ENCODE peak calls at places on chromosomes 13 and 19, in four cellular contexts. K is fibroblast of the conjunctiva, R is non-pigmented ciliary epithelial cell, F is HCT116. Q is an unnamed sample.
A peak's percentile ranks its signal among the peaks of the same experiment; 100 is the strongest.

GRCh38 chr13:96053003-96053703 is at the start of gene UGGT2:
- DNase-seq in K (peak; percentile 92), R (peak; percentile 61), F (peak; percentile 91), Q (peak; percentile 86)

GRCh38 chr19:48695743-48696352 is at the start of gene FUT2:
- DNase-seq in K (no peak), R (no peak), F (no peak), Q (no peak)

GRCh38 chr13:50257646-50258045 is 242.4 kb downstream of the KCNRG start:
- DNase-seq in K (no peak), R (no peak), F (no peak), Q (no peak)

GRCh38 chr19:42114412-42114811 is 17.8 kb downstream of the POU2F2 start:
- DNase-seq in K (no peak), R (no peak), F (no peak), Q (peak; percentile 94)

GRCh38 chr13:98998831-98999634 is 21.2 kb upstream of the DOCK9 start:
- DNase-seq in K (no peak), R (no peak), F (no peak), Q (peak; percentile 44)

GRCh38 chr13:41827507-41828213 is 133.2 kb downstream of the VWA8 start:
- DNase-seq in K (peak; percentile 80), R (peak; percentile 91), F (peak; percentile 39), Q (no peak)

GRCh38 chr19:13817615-13818371 is 22.6 kb downstream of the ZSWIM4 start:
- DNase-seq in K (no peak), R (no peak), F (no peak), Q (no peak)

GRCh38 chr13:49450105-49450819 is 6.2 kb downstream of the SETDB2 start:
- DNase-seq in K (no peak), R (no peak), F (no peak), Q (no peak)

GRCh38 chr19:38706792-38707511 is 37.3 kb downstream of the CAPN12 start:
- DNase-seq in K (no peak), R (no peak), F (no peak), Q (no peak)

GRCh38 chr13:28324181-28324789 is 170.6 kb downstream of the FLT1 start:
- DNase-seq in K (no peak), R (no peak), F (peak; percentile 60), Q (peak; percentile 81)

GRCh38 chr19:5536337-5536894 is 31.3 kb downstream of the TINCR start:
- DNase-seq in K (no peak), R (no peak), F (peak; percentile 51), Q (no peak)

GRCh38 chr13:106602178-106602577 is 34.2 kb upstream of the ARGLU1 start:
- DNase-seq in K (no peak), R (no peak), F (no peak), Q (no peak)

GRCh38 chr19:343941-344624 is 513 bp downstream of the MIER2 start:
- DNase-seq in K (no peak), R (no peak), F (no peak), Q (peak; percentile 28)

GRCh38 chr13:106899444-106899843 is 331.5 kb upstream of the ARGLU1 start:
- DNase-seq in K (no peak), R (no peak), F (no peak), Q (no peak)

GRCh38 chr19:52662631-52663030 is 24.5 kb upstream of the ZNF83 start:
- DNase-seq in K (no peak), R (no peak), F (peak; percentile 33), Q (no peak)

GRCh38 chr13:21749410-21749809 is 78.5 kb downstream of the FGF9 start:
- DNase-seq in K (no peak), R (peak; percentile 60), F (no peak), Q (no peak)

GRCh38 chr19:1122021-1122971 is 18.5 kb downstream of the GPX4 start:
- DNase-seq in K (no peak), R (no peak), F (no peak), Q (no peak)

GRCh38 chr19:39827216-39827615 is 6.7 kb downstream of the DYRK1B start:
- DNase-seq in K (no peak), R (no peak), F (no peak), Q (no peak)

GRCh38 chr13:36352350-36352749 is 6.2 kb upstream of the SPART start:
- DNase-seq in K (no peak), R (peak; percentile 50), F (no peak), Q (no peak)

GRCh38 chr19:461664-462551 is 1.1 kb upstream of the SHC2 start:
- DNase-seq in K (no peak), R (no peak), F (no peak), Q (no peak)

GRCh38 chr13:25608181-25608580 is 236.4 kb downstream of the ATP8A2 start:
- DNase-seq in K (no peak), R (no peak), F (no peak), Q (no peak)

GRCh38 chr13:67137044-67137735 is 92.9 kb downstream of the PCDH9 start:
- DNase-seq in K (no peak), R (no peak), F (no peak), Q (no peak)

GRCh38 chr19:3606174-3606689 is 443 bp downstream of the TBXA2R start:
- DNase-seq in K (no peak), R (no peak), F (peak; percentile 10), Q (peak; percentile 22)

GRCh38 chr13:57063007-57063406 is 77.7 kb upstream of the PRR20A start:
- DNase-seq in K (no peak), R (no peak), F (no peak), Q (no peak)

GRCh38 chr13:21071015-21071414 is 9.6 kb upstream of the LATS2 start:
- DNase-seq in K (no peak), R (no peak), F (no peak), Q (no peak)

GRCh38 chr13:32195713-32196112 is 119.5 kb downstream of the ZAR1L start:
- DNase-seq in K (no peak), R (no peak), F (no peak), Q (no peak)

GRCh38 chr13:107124129-107124718 is 556.3 kb upstream of the ARGLU1 start:
- DNase-seq in K (no peak), R (no peak), F (no peak), Q (peak; percentile 49)

GRCh38 chr19:35757231-35757748 is 461 bp upstream of the HSPB6 start:
- DNase-seq in K (peak; percentile 97), R (peak; percentile 76), F (no peak), Q (no peak)

GRCh38 chr13:110680852-110681251 is 25.1 kb downstream of the CARS2 start:
- DNase-seq in K (no peak), R (no peak), F (peak; percentile 10), Q (peak; percentile 83)

GRCh38 chr19:46718157-46718933 is 1.4 kb upstream of the PRKD2 start:
- DNase-seq in K (no peak), R (no peak), F (no peak), Q (peak; percentile 76)

GRCh38 chr13:32829676-32830091 is 186.5 kb upstream of the KL start:
- DNase-seq in K (no peak), R (no peak), F (peak; percentile 40), Q (no peak)

GRCh38 chr19:2997720-2998119 is 20.4 kb downstream of the TLE6 start:
- DNase-seq in K (no peak), R (no peak), F (no peak), Q (no peak)

GRCh38 chr13:94660695-94661324 is 51.5 kb downstream of the SOX21 start:
- DNase-seq in K (no peak), R (no peak), F (no peak), Q (peak; percentile 70)

GRCh38 chr13:44730099-44730498 is 154.0 kb upstream of the TSC22D1 start:
- DNase-seq in K (no peak), R (no peak), F (no peak), Q (no peak)

GRCh38 chr13:109154546-109154945 is 525.1 kb downstream of the MYO16 start:
- DNase-seq in K (no peak), R (no peak), F (no peak), Q (no peak)

GRCh38 chr19:28908941-28909340 is 304.0 kb downstream of the UQCRFS1 start:
- DNase-seq in K (no peak), R (no peak), F (no peak), Q (no peak)

GRCh38 chr19:57559008-57559403 is 657 bp downstream of the ZNF550 start:
- DNase-seq in K (no peak), R (no peak), F (no peak), Q (peak; percentile 21)

Q was measured in NAMALWA.